ENCODE peak calls at places on chromosomes 12 and 14, in ten cellular contexts. One of them, this sample, is unnamed.

GRCh38 chr12:62891805-62892549 is 43.0 kb downstream of the PPM1H start:
- DNase-seq in fibroblast of mammary gland: no peak
- DNase-seq in pancreas: no peak
- DNase-seq in uterus: no peak
- DNase-seq in GM12865: no peak
- DNase-seq in cardiac fibroblast: no peak
- DNase-seq in lower leg skin: no peak
- DNase-seq in HFF-Myc: no peak
- DNase-seq in adipocyte: no peak
- DNase-seq in A549: no peak
- DNase-seq in this sample: no peak

GRCh38 chr12:123102381-123102780 is 48.5 kb downstream of the PITPNM2 start:
- DNase-seq in fibroblast of mammary gland: no peak
- DNase-seq in pancreas: no peak
- DNase-seq in uterus: no peak
- DNase-seq in GM12865: no peak
- DNase-seq in cardiac fibroblast: no peak
- DNase-seq in lower leg skin: no peak
- DNase-seq in HFF-Myc: no peak
- DNase-seq in adipocyte: no peak
- DNase-seq in A549: no peak
- DNase-seq in this sample: no peak

GRCh38 chr14:104592292-104592672 is 12.3 kb downstream of the TMEM179 start:
- DNase-seq in fibroblast of mammary gland: no peak
- DNase-seq in pancreas: no peak
- DNase-seq in uterus: no peak
- DNase-seq in GM12865: no peak
- DNase-seq in cardiac fibroblast: no peak
- DNase-seq in lower leg skin: no peak
- DNase-seq in HFF-Myc: no peak
- DNase-seq in adipocyte: no peak
- DNase-seq in A549: no peak
- DNase-seq in this sample: no peak

GRCh38 chr14:60485057-60485599 is 735 bp downstream of the C14orf39 start:
- DNase-seq in fibroblast of mammary gland: no peak
- DNase-seq in pancreas: no peak
- DNase-seq in uterus: no peak
- DNase-seq in GM12865: no peak
- DNase-seq in cardiac fibroblast: no peak
- DNase-seq in lower leg skin: no peak
- DNase-seq in HFF-Myc: no peak
- DNase-seq in adipocyte: no peak
- DNase-seq in A549: no peak
- DNase-seq in this sample: no peak

GRCh38 chr14:95577875-95578274 is 43.0 kb downstream of the GLRX5 start:
- DNase-seq in fibroblast of mammary gland: no peak
- DNase-seq in pancreas: no peak
- DNase-seq in uterus: no peak
- DNase-seq in GM12865: no peak
- DNase-seq in cardiac fibroblast: no peak
- DNase-seq in lower leg skin: no peak
- DNase-seq in HFF-Myc: no peak
- DNase-seq in adipocyte: no peak
- DNase-seq in A549: no peak
- DNase-seq in this sample: no peak

GRCh38 chr12:87847147-87847546 is 182.1 kb downstream of the C12orf50 start:
- DNase-seq in fibroblast of mammary gland: no peak
- DNase-seq in pancreas: no peak
- DNase-seq in uterus: no peak
- DNase-seq in GM12865: no peak
- DNase-seq in cardiac fibroblast: no peak
- DNase-seq in lower leg skin: no peak
- DNase-seq in HFF-Myc: no peak
- DNase-seq in adipocyte: no peak
- DNase-seq in A549: no peak
- DNase-seq in this sample: no peak

GRCh38 chr12:38880288-38880687 is 25.1 kb downstream of the CPNE8 start:
- DNase-seq in fibroblast of mammary gland: no peak
- DNase-seq in pancreas: no peak
- DNase-seq in uterus: no peak
- DNase-seq in GM12865: no peak
- DNase-seq in cardiac fibroblast: no peak
- DNase-seq in lower leg skin: no peak
- DNase-seq in HFF-Myc: no peak
- DNase-seq in adipocyte: no peak
- DNase-seq in A549: no peak
- DNase-seq in this sample: no peak

GRCh38 chr12:68521321-68521839 is 89.3 kb upstream of the RAP1B start:
- DNase-seq in fibroblast of mammary gland: peak
- DNase-seq in pancreas: no peak
- DNase-seq in uterus: no peak
- DNase-seq in GM12865: no peak
- DNase-seq in cardiac fibroblast: peak
- DNase-seq in lower leg skin: no peak
- DNase-seq in HFF-Myc: no peak
- DNase-seq in adipocyte: peak
- DNase-seq in A549: peak
- DNase-seq in this sample: peak

GRCh38 chr14:99065551-99065950 is 206.4 kb downstream of the BCL11B start:
- DNase-seq in fibroblast of mammary gland: no peak
- DNase-seq in pancreas: no peak
- DNase-seq in uterus: no peak
- DNase-seq in GM12865: no peak
- DNase-seq in cardiac fibroblast: no peak
- DNase-seq in lower leg skin: no peak
- DNase-seq in HFF-Myc: no peak
- DNase-seq in adipocyte: no peak
- DNase-seq in A549: no peak
- DNase-seq in this sample: no peak

GRCh38 chr14:99069946-99070345 is 202.1 kb downstream of the BCL11B start:
- DNase-seq in fibroblast of mammary gland: no peak
- DNase-seq in pancreas: no peak
- DNase-seq in uterus: no peak
- DNase-seq in GM12865: no peak
- DNase-seq in cardiac fibroblast: no peak
- DNase-seq in lower leg skin: peak
- DNase-seq in HFF-Myc: no peak
- DNase-seq in adipocyte: no peak
- DNase-seq in A549: no peak
- DNase-seq in this sample: no peak

GRCh38 chr14:99067141-99067920 is 204.7 kb downstream of the BCL11B start:
- DNase-seq in fibroblast of mammary gland: no peak
- DNase-seq in pancreas: no peak
- DNase-seq in uterus: no peak
- DNase-seq in GM12865: no peak
- DNase-seq in cardiac fibroblast: no peak
- DNase-seq in lower leg skin: peak
- DNase-seq in HFF-Myc: no peak
- DNase-seq in adipocyte: no peak
- DNase-seq in A549: no peak
- DNase-seq in this sample: no peak

GRCh38 chr14:99066378-99066777 is 205.6 kb downstream of the BCL11B start:
- DNase-seq in fibroblast of mammary gland: no peak
- DNase-seq in pancreas: peak
- DNase-seq in uterus: no peak
- DNase-seq in GM12865: no peak
- DNase-seq in cardiac fibroblast: no peak
- DNase-seq in lower leg skin: peak
- DNase-seq in HFF-Myc: no peak
- DNase-seq in adipocyte: no peak
- DNase-seq in A549: no peak
- DNase-seq in this sample: no peak

GRCh38 chr14:99067927-99068326 is 204.1 kb downstream of the BCL11B start:
- DNase-seq in fibroblast of mammary gland: no peak
- DNase-seq in pancreas: no peak
- DNase-seq in uterus: no peak
- DNase-seq in GM12865: no peak
- DNase-seq in cardiac fibroblast: no peak
- DNase-seq in lower leg skin: no peak
- DNase-seq in HFF-Myc: no peak
- DNase-seq in adipocyte: no peak
- DNase-seq in A549: no peak
- DNase-seq in this sample: no peak
- H3K4me3 ChIP-seq in fibroblast of mammary gland: no peak
- H3K4me3 ChIP-seq in pancreas: no peak
- H3K4me3 ChIP-seq in uterus: no peak
- H3K4me3 ChIP-seq in GM12865: no peak
- H3K4me3 ChIP-seq in cardiac fibroblast: no peak
- H3K4me3 ChIP-seq in lower leg skin: no peak
- H3K4me3 ChIP-seq in HFF-Myc: no peak
- H3K4me3 ChIP-seq in adipocyte: no peak
- H3K4me3 ChIP-seq in A549: no peak
- H3K4me3 ChIP-seq in this sample: no peak

DNA sequence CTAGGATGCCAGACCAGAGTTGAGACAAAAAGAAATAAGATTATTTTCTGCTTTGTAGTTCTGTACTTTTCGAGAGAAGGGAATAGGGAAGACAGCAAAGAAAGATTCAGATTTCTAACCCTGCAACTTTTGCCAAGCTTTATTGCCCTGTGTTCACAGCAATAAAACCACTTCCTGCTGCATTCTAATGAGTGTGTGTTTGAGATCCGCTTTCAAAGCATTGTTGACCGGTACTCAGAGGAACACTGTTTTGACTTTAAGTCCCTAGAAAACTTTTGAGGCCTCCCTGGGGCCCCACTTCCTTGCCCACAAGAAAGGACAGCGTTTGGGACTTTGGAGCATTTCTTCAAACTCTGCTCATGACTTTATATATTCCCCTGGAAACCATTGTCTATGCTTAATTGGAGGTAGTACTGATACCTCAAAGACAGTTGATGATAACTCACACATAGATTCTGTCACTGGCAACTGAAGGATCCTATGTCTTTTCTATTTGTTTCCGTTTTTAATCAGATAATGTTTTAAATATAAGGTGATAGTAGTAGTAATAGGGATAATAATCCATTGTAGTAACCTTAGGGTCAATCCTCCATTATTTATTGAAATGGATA is 1.3 kb downstream of the RNASE6 start:
- DNase-seq in fibroblast of mammary gland: no peak
- DNase-seq in pancreas: no peak
- DNase-seq in uterus: no peak
- DNase-seq in GM12865: peak
- DNase-seq in cardiac fibroblast: no peak
- DNase-seq in lower leg skin: no peak
- DNase-seq in HFF-Myc: no peak
- DNase-seq in adipocyte: no peak
- DNase-seq in A549: no peak
- DNase-seq in this sample: no peak
- H3K4me3 ChIP-seq in fibroblast of mammary gland: no peak
- H3K4me3 ChIP-seq in pancreas: no peak
- H3K4me3 ChIP-seq in uterus: no peak
- H3K4me3 ChIP-seq in GM12865: peak
- H3K4me3 ChIP-seq in cardiac fibroblast: no peak
- H3K4me3 ChIP-seq in lower leg skin: no peak
- H3K4me3 ChIP-seq in HFF-Myc: no peak
- H3K4me3 ChIP-seq in adipocyte: no peak
- H3K4me3 ChIP-seq in A549: no peak
- H3K4me3 ChIP-seq in this sample: no peak

DNA sequence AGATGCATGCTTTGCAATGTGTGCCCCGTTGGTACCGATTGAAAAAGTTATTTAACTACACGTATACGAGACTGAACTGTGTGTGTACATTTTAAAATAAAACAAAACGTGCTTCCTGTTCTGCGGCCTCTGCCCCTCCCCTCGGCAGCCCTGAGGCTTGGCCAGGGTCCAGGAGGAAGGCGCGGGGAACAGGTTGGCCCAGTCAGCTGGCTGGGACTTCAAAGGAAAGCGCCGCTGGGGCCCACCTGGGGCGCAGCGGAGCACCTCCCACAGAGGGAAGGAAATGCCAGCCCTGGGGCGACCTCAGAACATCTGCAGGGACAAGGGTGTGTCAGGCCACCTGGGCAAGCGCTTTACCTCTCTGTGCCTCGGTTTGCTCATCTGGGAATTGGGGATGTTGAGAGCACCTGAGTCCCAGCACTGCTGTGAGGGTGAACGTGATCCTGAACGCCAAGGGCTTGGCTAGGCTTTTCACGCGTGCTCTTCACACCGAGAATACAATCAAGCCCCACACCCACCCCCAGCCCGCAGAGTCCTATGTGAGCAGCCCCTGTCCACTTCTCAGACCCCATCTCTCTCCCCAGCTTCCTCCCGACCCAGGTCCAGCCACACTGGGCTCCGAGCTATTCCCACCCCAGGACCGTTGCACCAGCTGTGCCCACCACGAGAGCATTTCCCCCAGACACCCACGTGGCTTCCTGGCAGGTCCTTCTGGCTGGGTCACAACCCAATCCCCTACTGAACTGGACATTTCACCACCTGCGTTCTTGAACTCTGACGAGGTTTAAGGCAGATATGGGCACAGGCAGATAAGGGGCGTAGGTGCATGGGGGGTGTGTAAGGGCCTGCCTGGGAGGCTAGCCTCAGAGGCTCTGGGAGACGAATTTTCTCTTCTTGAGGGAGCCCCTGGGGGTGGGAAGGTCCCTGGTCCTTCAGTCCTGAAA is 41.9 kb upstream of the NCOR2 start:
- DNase-seq in fibroblast of mammary gland: peak
- DNase-seq in pancreas: peak
- DNase-seq in uterus: peak
- DNase-seq in GM12865: peak
- DNase-seq in cardiac fibroblast: peak
- DNase-seq in lower leg skin: peak
- DNase-seq in HFF-Myc: no peak
- DNase-seq in adipocyte: peak
- DNase-seq in A549: peak
- DNase-seq in this sample: peak
- H3K4me3 ChIP-seq in fibroblast of mammary gland: no peak
- H3K4me3 ChIP-seq in pancreas: no peak
- H3K4me3 ChIP-seq in uterus: no peak
- H3K4me3 ChIP-seq in GM12865: no peak
- H3K4me3 ChIP-seq in cardiac fibroblast: no peak
- H3K4me3 ChIP-seq in lower leg skin: no peak
- H3K4me3 ChIP-seq in HFF-Myc: no peak
- H3K4me3 ChIP-seq in adipocyte: no peak
- H3K4me3 ChIP-seq in A549: no peak
- H3K4me3 ChIP-seq in this sample: no peak

DNA sequence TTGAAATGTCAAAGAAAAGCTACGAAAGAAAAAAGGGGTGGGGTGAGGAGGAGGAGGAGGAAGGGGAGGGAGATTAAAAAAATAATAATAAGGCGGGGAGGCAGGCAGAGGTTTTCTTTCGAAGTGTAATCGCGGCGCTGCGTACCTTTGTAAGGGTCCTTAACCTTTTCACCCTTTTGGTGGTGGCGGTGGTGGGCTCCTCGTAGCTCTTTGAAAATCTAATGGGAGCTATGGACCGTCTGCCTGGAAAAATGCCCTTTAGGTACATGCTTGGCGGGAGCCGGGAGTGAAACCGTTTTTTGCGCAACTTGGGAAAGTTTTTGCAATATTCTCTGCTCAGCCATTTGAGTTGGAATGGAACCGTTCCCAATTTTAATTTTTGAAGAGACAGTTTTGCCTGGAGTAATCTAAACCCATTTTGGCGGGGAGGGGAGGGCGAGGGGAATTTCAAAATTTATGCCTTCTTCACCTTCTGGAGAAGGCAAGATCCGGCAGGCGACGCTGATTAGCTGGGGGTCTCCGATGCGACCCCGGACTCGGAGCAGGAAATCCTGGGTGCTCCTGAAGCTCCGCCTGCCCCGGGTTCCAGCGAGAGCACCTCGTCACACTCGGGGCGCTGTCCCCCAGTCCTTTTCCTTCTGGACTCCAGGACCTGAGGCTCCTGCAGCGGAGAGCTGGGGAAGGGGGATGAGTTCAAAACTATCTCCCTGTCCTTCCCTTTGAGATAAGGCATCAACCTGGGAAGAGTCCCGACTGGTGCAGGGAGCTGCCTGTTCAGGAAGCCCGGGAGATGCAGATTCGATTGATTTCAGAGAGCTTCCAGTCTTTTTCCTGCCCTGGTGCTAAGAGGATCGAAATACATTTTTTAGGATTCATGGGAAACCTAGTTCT is 74.6 kb upstream of the TBX5 start:
- DNase-seq in fibroblast of mammary gland: peak
- DNase-seq in pancreas: no peak
- DNase-seq in uterus: no peak
- DNase-seq in GM12865: no peak
- DNase-seq in cardiac fibroblast: peak
- DNase-seq in lower leg skin: no peak
- DNase-seq in HFF-Myc: no peak
- DNase-seq in adipocyte: peak
- DNase-seq in A549: no peak
- DNase-seq in this sample: peak
- H3K4me3 ChIP-seq in fibroblast of mammary gland: peak
- H3K4me3 ChIP-seq in pancreas: no peak
- H3K4me3 ChIP-seq in uterus: no peak
- H3K4me3 ChIP-seq in GM12865: no peak
- H3K4me3 ChIP-seq in cardiac fibroblast: peak
- H3K4me3 ChIP-seq in lower leg skin: peak
- H3K4me3 ChIP-seq in HFF-Myc: peak
- H3K4me3 ChIP-seq in adipocyte: peak
- H3K4me3 ChIP-seq in A549: peak
- H3K4me3 ChIP-seq in this sample: peak

This sample was measured in foreskin fibroblast.